ENCODE peak calls at places on chromosomes 5 and 9, in five cellular contexts. W is GM23338, C is AG04450, G is left ventricle myocardium inferior, U is Peyer's patch. S is an unnamed sample.
A peak's percentile ranks its signal among the peaks of the same experiment; 100 is the strongest.

GRCh38 chr5:163705983-163706771 is 200.8 kb downstream of the MAT2B start:
- DNase-seq in W (no peak), C (peak; percentile 18), G (no peak), U (no peak), S (no peak)

GRCh38 chr9:121927081-121927480 is 166.0 kb downstream of the TTLL11 start:
- DNase-seq in W (no peak), C (no peak), G (no peak), U (no peak), S (no peak)

GRCh38 chr5:11143456-11144267 is 382.6 kb upstream of the DAP start:
- DNase-seq in W (no peak), C (no peak), G (no peak), U (no peak), S (no peak)

GRCh38 chr5:102595332-102595731 is 96.5 kb upstream of the SLCO6A1 start:
- DNase-seq in W (no peak), C (no peak), G (no peak), U (no peak), S (no peak)

GRCh38 chr9:37953775-37954437 is 50.0 kb upstream of the SLC25A51 start:
- DNase-seq in W (no peak), C (peak; percentile 95), G (no peak), U (no peak), S (peak; percentile 60)

GRCh38 chr5:132459983-132460834 is 30.4 kb downstream of the IRF1 start:
- DNase-seq in W (no peak), C (no peak), G (peak; percentile 45), U (peak; percentile 78), S (peak; percentile 87)

GRCh38 chr5:65742565-65743231 is 20.7 kb downstream of the NLN start:
- DNase-seq in W (peak; percentile 44), C (peak; percentile 60), G (no peak), U (no peak), S (no peak)

GRCh38 chr9:134710271-134710540 is 68.6 kb downstream of the COL5A1 start:
- DNase-seq in W (no peak), C (no peak), G (no peak), U (no peak), S (no peak)

GRCh38 chr5:157049605-157050004 is 9.3 kb downstream of the HAVCR1 start:
- DNase-seq in W (peak; percentile 54), C (no peak), G (no peak), U (no peak), S (no peak)

GRCh38 chr5:77990020-77990419 is 213.9 kb upstream of the TBCA start:
- DNase-seq in W (peak; percentile 63), C (no peak), G (no peak), U (no peak), S (no peak)

GRCh38 chr5:37738057-37738691 is 101.7 kb downstream of the GDNF start:
- DNase-seq in W (no peak), C (peak; percentile 76), G (no peak), U (peak; percentile 50), S (no peak)

GRCh38 chr9:113600477-113600851 is 136.9 kb downstream of the RGS3 start:
- DNase-seq in W (no peak), C (no peak), G (no peak), U (no peak), S (peak; percentile 69)

GRCh38 chr5:82538339-82539034 is 260.3 kb upstream of the RPS23 start:
- DNase-seq in W (no peak), C (no peak), G (no peak), U (no peak), S (no peak)

GRCh38 chr5:72455477-72455876 is 51.7 kb downstream of the ZNF366 start:
- DNase-seq in W (no peak), C (no peak), G (no peak), U (no peak), S (no peak)

GRCh38 chr5:177496111-177497010 is 1.0 kb downstream of the PDLIM7 start:
- DNase-seq in W (peak; percentile 95), C (peak; percentile 92), G (peak; percentile 69), U (peak; percentile 60), S (peak; percentile 82)

GRCh38 chr9:83934569-83935275 is 13.5 kb upstream of the KIF27 start:
- DNase-seq in W (no peak), C (no peak), G (no peak), U (no peak), S (no peak)

GRCh38 chr5:62969409-62970120 is 390.9 kb downstream of the LRRC70 start:
- DNase-seq in W (no peak), C (no peak), G (no peak), U (no peak), S (no peak)

GRCh38 chr5:142156839-142157463 is 48.4 kb downstream of the NDFIP1 start:
- DNase-seq in W (peak; percentile 88), C (no peak), G (no peak), U (no peak), S (no peak)

GRCh38 chr5:180059326-180059725 is 12.2 kb downstream of the RNF130 start:
- DNase-seq in W (no peak), C (no peak), G (no peak), U (no peak), S (no peak)

GRCh38 chr5:156753846-156754245 is 96.2 kb upstream of the PPP1R2B start:
- DNase-seq in W (no peak), C (no peak), G (no peak), U (no peak), S (no peak)

GRCh38 chr5:31556461-31556860 is 24.4 kb downstream of the C5orf22 start:
- DNase-seq in W (no peak), C (no peak), G (no peak), U (no peak), S (no peak)

GRCh38 chr9:117343416-117343815 is 71.4 kb downstream of the ASTN2 start:
- DNase-seq in W (no peak), C (no peak), G (no peak), U (no peak), S (no peak)

GRCh38 chr9:133609311-133610098 is at the start of gene FAM163B:
- DNase-seq in W (peak; percentile 78), C (no peak), G (peak; percentile 29), U (no peak), S (peak; percentile 71)

GRCh38 chr5:178389031-178389729 is 156.6 kb upstream of the PHYKPL start:
- DNase-seq in W (no peak), C (no peak), G (no peak), U (peak; percentile 13), S (peak; percentile 72)

GRCh38 chr5:10018211-10018610 is 231.5 kb downstream of the ATPSCKMT start:
- DNase-seq in W (no peak), C (no peak), G (no peak), U (no peak), S (no peak)

GRCh38 chr9:2411459-2412215 is 209.9 kb upstream of the VLDLR start:
- DNase-seq in W (peak; percentile 67), C (no peak), G (no peak), U (no peak), S (no peak)

GRCh38 chr5:91160751-91161285 is 222.3 kb downstream of the ARRDC3 start:
- DNase-seq in W (no peak), C (no peak), G (no peak), U (no peak), S (no peak)

GRCh38 chr5:59126665-59127354 is 543.9 kb downstream of the RAB3C start:
- DNase-seq in W (peak; percentile 41), C (no peak), G (no peak), U (no peak), S (no peak)

GRCh38 chr5:65978251-65978650 is 51.9 kb downstream of the ERBIN start:
- DNase-seq in W (no peak), C (no peak), G (no peak), U (no peak), S (no peak)

GRCh38 chr5:936149-937144 is 43.8 kb downstream of the TRIP13 start:
- DNase-seq in W (no peak), C (no peak), G (no peak), U (peak; percentile 36), S (peak; percentile 61)

GRCh38 chr5:157747766-157748700 is 4.5 kb downstream of the LSM11 start:
- DNase-seq in W (no peak), C (no peak), G (no peak), U (no peak), S (no peak)

GRCh38 chr5:88940712-88941111 is 57.7 kb upstream of the MEF2C start:
- DNase-seq in W (no peak), C (no peak), G (no peak), U (no peak), S (no peak)

GRCh38 chr5:175842947-175843793 is 28.2 kb upstream of the CPLX2 start:
- DNase-seq in W (no peak), C (peak; percentile 47), G (no peak), U (no peak), S (no peak)

GRCh38 chr5:43019293-43019614 is 20.9 kb downstream of the ANXA2R start:
- DNase-seq in W (no peak), C (no peak), G (no peak), U (no peak), S (no peak)

GRCh38 chr5:43020294-43020711 is 19.8 kb downstream of the ANXA2R start:
- DNase-seq in W (peak; percentile 54), C (no peak), G (no peak), U (peak; percentile 69), S (peak; percentile 81)

GRCh38 chr5:43019615-43020293 is 20.4 kb downstream of the ANXA2R start:
- DNase-seq in W (peak; percentile 93), C (no peak), G (no peak), U (peak; percentile 95), S (peak; percentile 93)

GRCh38 chr5:43027054-43027785 is 12.9 kb downstream of the ANXA2R start:
- DNase-seq in W (no peak), C (no peak), G (no peak), U (no peak), S (no peak)

DNA sequence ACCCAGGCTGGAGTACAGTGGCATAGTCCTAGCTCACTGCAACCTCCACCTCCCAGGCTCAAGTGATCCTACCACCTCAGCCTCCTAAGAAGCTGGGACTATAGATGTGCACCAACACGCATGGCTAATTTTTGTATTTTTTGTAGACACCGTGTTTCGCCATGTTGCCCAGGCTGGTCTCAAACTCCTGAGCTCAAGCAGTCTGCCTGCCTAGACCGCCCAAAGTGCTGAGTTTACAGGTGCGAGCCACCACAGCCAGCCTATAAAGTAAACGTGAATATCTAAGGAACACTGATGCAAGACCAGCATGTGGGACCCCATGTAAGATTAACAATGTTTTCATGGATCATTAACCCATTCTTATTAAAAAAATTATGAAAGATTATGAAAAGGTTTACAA is 15.9 kb downstream of the ANXA2R start:
- DNase-seq in W (no peak), C (no peak), G (no peak), U (no peak), S (no peak)
- H3K27me3 ChIP-seq in W (peaks cover 100% of the 10 kb centered on the region), C (no peaks in the 10 kb centered on the region), G (peaks cover 71% of the 10 kb centered on the region), U (no peaks in the 10 kb centered on the region), S (peaks cover 4% of the 10 kb centered on the region)

DNA sequence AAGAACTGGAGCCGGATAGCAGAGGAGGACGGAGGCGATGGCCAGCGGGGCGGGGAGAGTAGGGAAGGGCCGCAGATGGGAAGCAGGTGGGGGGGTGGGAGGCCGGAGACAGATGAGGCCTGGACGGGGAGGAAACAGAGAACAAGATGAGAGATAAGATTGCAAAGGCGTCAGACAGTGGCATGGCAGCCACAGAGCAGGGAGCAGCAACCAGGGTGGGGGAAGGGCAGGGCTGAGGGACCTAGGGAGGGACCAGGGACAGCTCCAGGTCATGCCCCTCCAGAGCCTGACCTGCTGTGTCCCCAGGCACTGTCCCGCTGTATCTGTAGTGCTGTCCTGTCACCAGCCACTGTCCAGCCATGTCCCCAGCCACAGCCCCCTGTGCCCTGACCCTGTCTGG is 49.6 kb upstream of the LMX1B start:
- DNase-seq in W (no peak), C (no peak), G (no peak), U (no peak), S (peak; percentile 54)
- H3K27me3 ChIP-seq in W (no peaks in the 10 kb centered on the region), C (peaks cover 35% of the 10 kb centered on the region), G (peaks cover 77% of the 10 kb centered on the region), U (peaks cover 4% of the 10 kb centered on the region), S (peaks cover 30% of the 10 kb centered on the region)

GRCh38 chr9:109167716-109168115 is 667 bp upstream of the FRRS1L start:
- DNase-seq in W (no peak), C (no peak), G (no peak), U (no peak), S (no peak)
- H3K27me3 ChIP-seq in W (peaks cover 37% of the 10 kb centered on the region), C (peaks cover 49% of the 10 kb centered on the region), G (peaks cover 50% of the 10 kb centered on the region), U (no peaks in the 10 kb centered on the region), S (peaks cover 63% of the 10 kb centered on the region)

GRCh38 chr5:155270737-155271136 is 257.2 kb downstream of the KIF4B start:
- DNase-seq in W (no peak), C (no peak), G (no peak), U (no peak), S (no peak)
- H3K27me3 ChIP-seq in W (no peaks in the 10 kb centered on the region), C (no peaks in the 10 kb centered on the region), G (no peaks in the 10 kb centered on the region), U (no peaks in the 10 kb centered on the region), S (no peaks in the 10 kb centered on the region)